ENCODE peak calls at places on chromosomes 16 and 17, in seven cellular contexts. B is left lung; P is CD8-positive, alpha-beta T cell; L is cardiac fibroblast; N is endodermal cell; V is pancreas; Z is uterus. F is an unnamed sample.

GRCh38 chr16:50396770-50397525 is 28.2 kb upstream of the BRD7 start:
- DNase-seq in N (peak), L (peak), V (no peak), B (no peak), P (no peak), Z (no peak), F (no peak)

GRCh38 chr17:81448960-81449359 is 53.7 kb downstream of the BAHCC1 start:
- DNase-seq in B (no peak), V (no peak), Z (no peak), P (no peak), N (no peak), L (no peak), F (no peak)

GRCh38 chr17:6166492-6167179 is 96.5 kb downstream of the WSCD1 start:
- DNase-seq in P (no peak), L (no peak), N (peak), B (no peak), V (no peak), Z (no peak), F (no peak)

GRCh38 chr16:57519796-57520360 is 16.5 kb downstream of the CCDC102A start:
- DNase-seq in P (peak), N (peak), L (peak), B (peak), Z (peak), V (peak), F (peak)

GRCh38 chr17:17946104-17946503 is 26.1 kb downstream of the TOM1L2 start:
- DNase-seq in V (no peak), N (no peak), Z (no peak), L (no peak), B (no peak), P (no peak), F (no peak)

GRCh38 chr17:78922876-78923498 is 2.2 kb downstream of the TIMP2 start:
- DNase-seq in N (no peak), P (no peak), Z (no peak), V (no peak), L (no peak), B (no peak), F (no peak)

GRCh38 chr17:18039535-18040286 is 503 bp downstream of the GID4 start:
- DNase-seq in Z (no peak), L (no peak), B (peak), P (no peak), V (peak), N (peak), F (no peak)

GRCh38 chr17:17885029-17885351 is 48.2 kb upstream of the SREBF1 start:
- DNase-seq in L (no peak), P (no peak), B (no peak), N (peak), Z (no peak), V (no peak), F (no peak)

GRCh38 chr16:82675300-82675699 is 48.5 kb downstream of the CDH13 start:
- DNase-seq in V (no peak), P (no peak), Z (no peak), L (no peak), N (no peak), B (no peak), F (no peak)

GRCh38 chr17:45963258-45963657 is 35.8 kb upstream of the STH start:
- DNase-seq in L (no peak), B (peak), N (no peak), Z (no peak), P (no peak), V (no peak), F (no peak)

GRCh38 chr17:278055-279028 is 74.3 kb downstream of the RPH3AL start:
- DNase-seq in V (peak), L (no peak), P (no peak), B (no peak), N (no peak), Z (peak), F (no peak)

GRCh38 chr16:56468800-56469199 is 17.4 kb downstream of the OGFOD1 start:
- DNase-seq in B (no peak), Z (no peak), P (no peak), L (no peak), N (no peak), V (no peak), F (no peak)

GRCh38 chr17:82175166-82175565 is 37.5 kb downstream of the CCDC57 start:
- DNase-seq in N (peak), B (no peak), Z (no peak), V (no peak), L (no peak), P (no peak), F (no peak)

GRCh38 chr16:88643546-88643932 is 5.2 kb downstream of the IL17C start:
- DNase-seq in P (no peak), Z (no peak), B (no peak), N (no peak), V (no peak), L (no peak), F (no peak)

GRCh38 chr17:45276031-45276430 is 14.1 kb upstream of the SPATA32 start:
- DNase-seq in B (no peak), N (peak), V (no peak), Z (peak), L (no peak), P (no peak), F (no peak)

GRCh38 chr17:81258292-81258691 is 19.2 kb downstream of the NDUFAF8 start:
- DNase-seq in B (no peak), N (peak), L (no peak), P (no peak), Z (no peak), V (no peak), F (no peak)

GRCh38 chr17:27630607-27631408 is at the start of gene LGALS9:
- DNase-seq in P (peak), B (no peak), Z (no peak), V (no peak), N (peak), L (peak), F (peak)

GRCh38 chr16:70703041-70703834 is 17.4 kb upstream of the MTSS2 start:
- DNase-seq in Z (peak), L (peak), B (no peak), V (no peak), P (no peak), N (peak), F (peak)

GRCh38 chr17:83186226-83186625 is 106.8 kb downstream of the METRNL start:
- DNase-seq in V (peak), P (no peak), Z (no peak), N (peak), L (no peak), B (peak), F (no peak)

GRCh38 chr17:48631693-48632578 is 5.8 kb upstream of the HOXB9 start:
- DNase-seq in N (peak), L (no peak), P (no peak), V (no peak), B (no peak), Z (no peak), F (no peak)

GRCh38 chr17:78168906-78169793 is 769 bp downstream of the SYNGR2 start:
- DNase-seq in Z (peak), V (peak), B (peak), N (peak), P (peak), L (peak), F (peak)

GRCh38 chr16:2692948-2693651 is 10.8 kb downstream of the KCTD5 start:
- DNase-seq in L (no peak), B (no peak), N (peak), V (no peak), P (no peak), Z (no peak), F (no peak)

GRCh38 chr17:73423159-73423715 is 111.4 kb upstream of the CDC42EP4 start:
- DNase-seq in V (no peak), P (no peak), Z (no peak), L (no peak), N (no peak), B (no peak), F (no peak)

GRCh38 chr16:12231666-12232065 is 255.1 kb downstream of the SNX29 start:
- DNase-seq in P (no peak), Z (no peak), B (no peak), L (peak), N (no peak), V (no peak), F (peak)

GRCh38 chr17:51260960-51261958 is 913 bp downstream of the UTP18 start:
- DNase-seq in L (peak), B (peak), P (peak), V (peak), N (peak), Z (peak), F (peak)

GRCh38 chr16:81711609-81712329 is 67.3 kb upstream of the PLCG2 start:
- DNase-seq in N (peak), L (peak), V (no peak), P (no peak), B (peak), Z (peak), F (peak)

GRCh38 chr16:88941933-88942909 is 34.8 kb downstream of the CBFA2T3 start:
- DNase-seq in Z (no peak), B (no peak), P (peak), L (peak), N (peak), V (peak), F (peak)

GRCh38 chr16:70647461-70648359 is 1.4 kb downstream of the IL34 start:
- DNase-seq in P (no peak), B (no peak), L (no peak), Z (no peak), V (no peak), N (no peak), F (no peak)

GRCh38 chr16:3035289-3035971 is 1.3 kb downstream of the BICDL2 start:
- DNase-seq in B (no peak), N (peak), P (no peak), L (no peak), Z (no peak), V (peak), F (no peak)

GRCh38 chr17:79255046-79255445 is 180.4 kb downstream of the ENGASE start:
- DNase-seq in L (no peak), V (no peak), P (no peak), N (no peak), Z (no peak), B (no peak), F (no peak)

GRCh38 chr16:27947696-27948095 is 115.8 kb downstream of the GSG1L start:
- DNase-seq in B (no peak), Z (no peak), V (no peak), P (no peak), L (no peak), N (no peak), F (no peak)

GRCh38 chr16:27951752-27952151 is 111.8 kb downstream of the GSG1L start:
- DNase-seq in N (no peak), L (peak), Z (no peak), B (no peak), V (no peak), P (no peak), F (no peak)

GRCh38 chr16:27950488-27950887 is 113.0 kb downstream of the GSG1L start:
- DNase-seq in L (no peak), P (no peak), N (no peak), Z (no peak), V (no peak), B (no peak), F (no peak)

GRCh38 chr16:27952811-27953210 is 110.7 kb downstream of the GSG1L start:
- DNase-seq in P (no peak), N (no peak), B (no peak), Z (no peak), L (no peak), V (no peak), F (no peak)
- H3K4me3 ChIP-seq in P (no peak), N (no peak), B (no peak), Z (no peak), L (no peak), V (no peak), F (no peak)

DNA sequence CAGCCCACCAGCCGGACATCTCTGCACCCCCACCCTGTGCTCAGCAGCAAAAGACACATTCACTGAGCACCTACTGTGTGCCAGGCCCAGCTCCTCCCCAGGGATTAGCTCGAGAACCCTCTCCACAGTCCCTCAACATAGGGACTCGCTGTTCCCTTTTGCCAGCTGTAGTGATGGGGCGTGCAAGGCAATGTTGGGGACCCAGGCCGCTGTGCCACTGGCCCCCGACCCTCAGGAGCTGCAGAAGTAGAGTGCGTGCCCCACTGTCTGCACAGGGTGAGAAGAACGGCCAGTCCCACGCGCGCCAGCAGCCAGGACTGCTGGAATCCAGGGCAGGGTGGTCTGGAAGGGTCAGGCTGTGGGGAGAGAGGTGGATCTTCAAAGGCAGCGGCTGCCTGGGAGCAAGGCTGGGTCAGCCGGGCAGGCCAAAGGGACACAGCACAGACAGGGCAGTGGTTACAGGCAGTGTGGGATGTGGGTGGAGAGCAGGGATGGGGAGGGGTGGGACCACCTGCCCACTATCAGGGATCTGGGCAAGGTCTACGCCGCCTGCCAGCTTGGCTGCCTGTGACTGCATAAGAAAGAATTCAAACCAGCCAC is 86.9 kb upstream of the GSE1 start:
- DNase-seq in L (no peak), P (no peak), Z (no peak), B (no peak), N (no peak), V (no peak), F (no peak)
- TF ChIP-seq CTCF in L (no peak), P (no peak), Z (no peak), B (no peak), N (no peak), V (no peak), F (no peak)

GRCh38 chr17:1783834-1784611 is 22.2 kb downstream of the SERPINF1 start:
- DNase-seq in N (peak), L (peak), P (no peak), B (peak), V (peak), Z (peak), F (peak)
- H3K4me3 ChIP-seq in N (no peak), L (no peak), P (no peak), B (no peak), V (no peak), Z (peak), F (no peak)

DNA sequence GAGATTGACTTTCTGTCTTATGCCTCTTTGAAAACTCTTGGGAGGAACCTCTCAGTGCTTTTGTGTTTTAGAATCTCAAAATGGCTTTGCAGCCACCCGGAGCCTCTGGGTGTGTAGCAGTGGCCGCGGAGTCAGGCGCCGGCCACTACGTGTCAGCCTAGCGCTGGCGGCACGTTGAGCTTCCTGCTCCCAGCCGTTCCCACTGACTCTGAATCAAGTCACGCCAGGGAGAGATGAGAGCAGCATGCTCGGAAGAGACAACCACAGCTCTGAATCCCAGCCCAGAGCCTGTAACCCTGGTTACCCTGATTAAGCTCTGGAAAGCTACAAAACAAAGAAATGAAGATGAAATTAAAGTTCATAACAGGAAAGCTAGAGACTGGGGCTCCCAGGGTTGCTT is 97.4 kb upstream of the CACNG5 start:
- DNase-seq in P (no peak), Z (peak), B (peak), V (no peak), N (peak), L (peak), F (peak)
- TF ChIP-seq CTCF in P (no peak), Z (no peak), B (no peak), V (no peak), N (peak), L (no peak), F (peak)

GRCh38 chr17:34979153-34979552 is 1.2 kb upstream of the LIG3 start:
- DNase-seq in P (no peak), Z (no peak), V (no peak), N (no peak), B (no peak), L (no peak), F (no peak)
- H3K4me3 ChIP-seq in P (no peak), Z (no peak), V (no peak), N (peak), B (no peak), L (no peak), F (no peak)

GRCh38 chr16:80323187-80323807 is 217.5 kb upstream of the DYNLRB2 start:
- DNase-seq in P (no peak), B (no peak), V (no peak), L (no peak), N (peak), Z (no peak), F (no peak)

GRCh38 chr16:80323808-80324195 is 217.0 kb upstream of the DYNLRB2 start:
- DNase-seq in V (no peak), B (no peak), L (no peak), P (no peak), Z (no peak), N (peak), F (no peak)

GRCh38 chr16:80318107-80318506 is 222.7 kb upstream of the DYNLRB2 start:
- DNase-seq in L (no peak), Z (no peak), V (no peak), B (no peak), P (no peak), N (no peak), F (no peak)

GRCh38 chr16:80317132-80318098 is 223.4 kb upstream of the DYNLRB2 start:
- DNase-seq in P (no peak), L (no peak), N (peak), B (no peak), V (no peak), Z (no peak), F (no peak)

GRCh38 chr16:80319181-80319580 is 221.6 kb upstream of the DYNLRB2 start:
- DNase-seq in L (no peak), N (no peak), B (no peak), Z (no peak), P (no peak), V (no peak), F (no peak)
- TF ChIP-seq CTCF in L (peak), N (peak), B (no peak), Z (no peak), P (no peak), V (no peak), F (no peak)

DNA sequence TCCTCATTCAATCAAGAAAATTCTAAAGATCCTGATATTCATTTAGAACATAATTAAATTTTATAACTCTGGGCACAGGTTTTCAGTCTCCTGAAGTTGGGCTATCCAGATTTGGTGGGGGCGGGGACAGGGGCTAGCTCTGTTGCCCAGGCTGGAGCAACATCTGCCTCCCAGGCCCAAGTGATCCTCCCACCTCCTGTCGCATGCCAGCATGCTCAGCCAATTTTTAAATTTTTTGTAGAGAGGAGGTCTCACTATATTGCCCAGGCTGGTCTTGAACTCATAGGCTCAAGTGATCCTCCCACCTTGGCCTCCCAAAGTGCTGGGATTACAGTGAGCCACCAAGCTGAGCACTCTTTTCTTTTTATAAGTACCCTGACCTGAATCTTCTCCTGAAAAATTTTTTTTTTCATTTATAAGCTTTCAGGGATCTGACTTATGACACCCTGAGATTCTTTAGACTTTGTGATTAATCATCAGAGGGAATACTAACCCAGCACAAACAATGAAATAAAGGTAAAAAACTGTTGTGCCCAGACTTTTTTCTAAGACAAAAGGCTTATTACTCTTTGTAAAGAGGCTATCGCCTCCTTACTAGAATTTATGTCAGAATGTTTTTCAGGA is 62.6 kb downstream of the TUBD1 start:
- DNase-seq in V (no peak), Z (no peak), P (no peak), N (peak), L (peak), B (no peak), F (peak)
- H3K4me3 ChIP-seq in V (no peak), Z (no peak), P (no peak), N (no peak), L (no peak), B (peak), F (peak)

DNA sequence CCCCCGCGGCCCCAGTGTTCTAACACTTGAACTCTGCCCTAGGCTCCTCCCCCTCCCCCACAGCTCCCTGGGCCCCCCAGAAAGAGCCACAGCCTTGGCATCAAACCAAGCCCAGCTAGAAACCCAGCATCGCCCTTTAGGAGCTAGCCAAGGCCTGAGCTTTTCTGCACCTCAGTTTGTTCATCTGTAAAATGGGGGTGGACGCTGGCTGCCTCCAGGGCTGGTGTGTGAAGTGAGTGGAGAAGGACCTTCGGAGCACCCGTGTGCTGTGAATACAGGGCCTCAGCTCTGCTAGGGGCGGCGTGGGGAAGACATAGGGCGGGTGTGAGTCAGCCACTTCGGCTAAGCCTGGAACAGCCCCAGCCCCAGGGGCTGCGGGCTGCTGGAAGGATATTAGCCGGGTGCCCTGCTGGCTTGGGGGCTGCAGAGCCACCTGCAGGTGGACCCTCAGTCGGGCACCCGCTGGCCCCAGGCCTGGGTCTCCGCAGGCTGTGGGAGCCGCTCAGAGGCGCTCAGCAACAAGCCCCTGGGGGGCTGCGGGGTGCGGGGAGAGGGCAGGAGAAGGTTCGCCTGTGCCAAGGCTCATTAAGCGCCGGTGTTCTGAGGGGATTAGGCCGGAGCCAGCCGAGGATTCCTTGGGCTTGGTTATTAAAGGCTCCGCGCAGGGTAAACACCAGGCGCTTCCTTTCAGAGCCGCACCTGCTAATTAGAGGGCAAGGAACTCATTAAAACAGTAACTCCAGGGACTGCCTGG is 217.0 kb upstream of the CIBAR2 start:
- DNase-seq in Z (no peak), P (no peak), B (no peak), N (peak), V (no peak), L (no peak), F (no peak)
- TF ChIP-seq CTCF in Z (no peak), P (no peak), B (no peak), N (peak), V (no peak), L (no peak), F (no peak)